ENCODE peak calls at places on chromosomes 12 and 14, in nine cellular contexts. X, N, M, J, T, V, U, B and L are unnamed samples.

GRCh38 chr14:96231731-96232130 is 24.3 kb upstream of the BDKRB1 start:
- DNase-seq in X (no peak), N (no peak), M (no peak), J (no peak), T (no peak), V (no peak), U (no peak), B (no peak), L (no peak)

GRCh38 chr12:109443794-109444193 is 33.3 kb downstream of the KCTD10 start:
- DNase-seq in X (no peak), N (no peak), M (no peak), J (no peak), T (no peak), V (no peak), U (no peak), B (no peak), L (no peak)

GRCh38 chr12:106672308-106673085 is 89.7 kb downstream of the RFX4 start:
- DNase-seq in X (no peak), N (no peak), M (no peak), J (no peak), T (no peak), V (no peak), U (no peak), B (no peak), L (no peak)

GRCh38 chr14:73752297-73752992 is 38.3 kb upstream of the PNMA1 start:
- DNase-seq in X (peak; percentile 90), N (no peak), M (no peak), J (peak; percentile 87), T (no peak), V (peak; percentile 44), U (peak; percentile 76), B (no peak), L (peak; percentile 64)

GRCh38 chr12:19419086-19419485 is 20.2 kb upstream of the AEBP2 start:
- DNase-seq in X (no peak), N (no peak), M (no peak), J (no peak), T (no peak), V (no peak), U (no peak), B (no peak), L (no peak)

GRCh38 chr12:86663691-86664090 is 407.5 kb upstream of the MGAT4C start:
- DNase-seq in X (peak; percentile 30), N (no peak), M (no peak), J (peak; percentile 44), T (no peak), V (peak; percentile 9), U (no peak), B (no peak), L (no peak)

GRCh38 chr14:104504172-104504735 is 75.3 kb upstream of the C14orf180 start:
- DNase-seq in X (no peak), N (no peak), M (no peak), J (no peak), T (no peak), V (no peak), U (no peak), B (no peak), L (no peak)

GRCh38 chr14:105485720-105486332 is 860 bp upstream of the CRIP1 start:
- DNase-seq in X (no peak), N (no peak), M (peak; percentile 44), J (no peak), T (no peak), V (no peak), U (peak; percentile 76), B (no peak), L (peak; percentile 25)

GRCh38 chr14:49461529-49462401 is 124.4 kb downstream of the RPS29 start:
- DNase-seq in X (peak; percentile 85), N (peak; percentile 3), M (peak; percentile 12), J (peak; percentile 87), T (no peak), V (peak; percentile 79), U (peak; percentile 71), B (peak; percentile 54), L (peak; percentile 92)

GRCh38 chr14:91277546-91278382 is 33.3 kb upstream of the GPR68 start:
- DNase-seq in X (peak; percentile 33), N (no peak), M (no peak), J (no peak), T (no peak), V (no peak), U (no peak), B (no peak), L (no peak)

GRCh38 chr12:62726471-62726980 is 208.4 kb downstream of the PPM1H start:
- DNase-seq in X (no peak), N (no peak), M (no peak), J (peak; percentile 36), T (no peak), V (peak; percentile 71), U (no peak), B (no peak), L (no peak)